ENCODE peak calls at places on chromosomes 5 and 9, in four cellular contexts. One of them, this sample, is unnamed.

GRCh38 chr5:95027151-95027721 is 257.7 kb downstream of the MCTP1 start:
- DNase-seq in IMR-90: no peak
- DNase-seq in M059J: no peak
- DNase-seq in T follicular helper cell: no peak
- DNase-seq in this sample: no peak

GRCh38 chr9:78879324-78880100 is 582.6 kb downstream of the PSAT1 start:
- DNase-seq in T follicular helper cell: no peak
- DNase-seq in M059J: peak; percentile 87
- DNase-seq in IMR-90: no peak
- DNase-seq in this sample: peak; percentile 15

GRCh38 chr9:109481747-109482325 is 16.3 kb downstream of the PTPN3 start:
- DNase-seq in IMR-90: no peak
- DNase-seq in M059J: no peak
- DNase-seq in T follicular helper cell: no peak
- DNase-seq in this sample: no peak

GRCh38 chr5:153555420-153556114 is 65.1 kb downstream of the GRIA1 start:
- DNase-seq in T follicular helper cell: no peak
- DNase-seq in M059J: peak; percentile 14
- DNase-seq in IMR-90: no peak
- DNase-seq in this sample: no peak

GRCh38 chr5:109929371-109929770 is 239.6 kb downstream of the MAN2A1 start:
- DNase-seq in IMR-90: no peak
- DNase-seq in T follicular helper cell: no peak
- DNase-seq in M059J: no peak
- DNase-seq in this sample: no peak

GRCh38 chr5:152269533-152269932 is 135.5 kb downstream of the NMUR2 start:
- DNase-seq in T follicular helper cell: no peak
- DNase-seq in IMR-90: no peak
- DNase-seq in M059J: no peak
- DNase-seq in this sample: no peak

GRCh38 chr5:40615586-40616193 is 64.0 kb upstream of the PTGER4 start:
- DNase-seq in IMR-90: peak; percentile 29
- DNase-seq in M059J: peak; percentile 65
- DNase-seq in T follicular helper cell: no peak
- DNase-seq in this sample: peak; percentile 58

GRCh38 chr5:142808778-142809606 is 38.8 kb downstream of the ARHGAP26 start:
- DNase-seq in T follicular helper cell: no peak
- DNase-seq in M059J: no peak
- DNase-seq in IMR-90: no peak
- DNase-seq in this sample: no peak

GRCh38 chr5:167489202-167489601 is 802.2 kb upstream of the WWC1 start:
- DNase-seq in M059J: peak; percentile 77
- DNase-seq in IMR-90: no peak
- DNase-seq in T follicular helper cell: no peak
- DNase-seq in this sample: no peak

GRCh38 chr9:7163957-7164356 is 406.2 kb downstream of the KDM4C start:
- DNase-seq in IMR-90: no peak
- DNase-seq in T follicular helper cell: no peak
- DNase-seq in M059J: no peak
- DNase-seq in this sample: no peak

This sample was measured in ELR.